ENCODE peak calls at places on chromosomes 5 and 9, in six cellular contexts. Q is NCI-H1092 treated with DMSO at 0.1 percent for 48 hours; X is stimulated activated CD8-positive, alpha-beta memory T cell treated with anti-CD3 and anti-CD28 coated beads, Interleukin-12 subunit alpha, Interleukin-12 subunit beta, amount 100 ng/mL, for 4 hours; P is left ventricle myocardium inferior; G is stimulated activated CD4-positive, alpha-beta T cell treated with anti-CD3 and anti-CD28 coated beads, Interleukin-15, amount 100 ng/mL, for 48 hours; K is GM03348. Z is an unnamed sample.

GRCh38 chr9:86946712-86947145 is 577 bp downstream of the GAS1 start:
- DNase-seq in Q (peak), X (no peak), P (peak), G (peak), K (no peak), Z (peak)

GRCh38 chr5:129904667-129905466 is 602 bp downstream of the CHSY3 start:
- DNase-seq in Q (no peak), X (no peak), P (peak), G (no peak), K (peak), Z (peak)

GRCh38 chr5:180908998-180909731 is 10.2 kb downstream of the BTNL8 start:
- DNase-seq in Q (no peak), X (no peak), P (no peak), G (peak), K (no peak), Z (no peak)

GRCh38 chr5:1445313-1445894 is at the start of gene SLC6A3:
- DNase-seq in Q (peak), X (peak), P (peak), G (peak), K (no peak), Z (no peak)

GRCh38 chr5:175319199-175319598 is 124.8 kb downstream of the DRD1 start:
- DNase-seq in Q (no peak), X (no peak), P (no peak), G (no peak), K (no peak), Z (no peak)

GRCh38 chr5:172078726-172079345 is 72.4 kb upstream of the FBXW11 start:
- DNase-seq in Q (no peak), X (no peak), P (peak), G (no peak), K (no peak), Z (no peak)

GRCh38 chr5:148353634-148354033 is 18.3 kb downstream of the SPINK9 start:
- DNase-seq in Q (no peak), X (no peak), P (no peak), G (no peak), K (no peak), Z (no peak)

GRCh38 chr5:76616206-76616605 is 7.0 kb downstream of the F2RL2 start:
- DNase-seq in Q (no peak), X (no peak), P (no peak), G (no peak), K (no peak), Z (no peak)

GRCh38 chr5:80372780-80373179 is 35.1 kb upstream of the ZFYVE16 start:
- DNase-seq in Q (no peak), X (no peak), P (no peak), G (no peak), K (no peak), Z (no peak)

GRCh38 chr9:76560481-76560891 is 101.5 kb downstream of the GCNT1 start:
- DNase-seq in Q (no peak), X (no peak), P (no peak), G (no peak), K (peak), Z (no peak)

GRCh38 chr5:64746446-64746845 is 22.0 kb downstream of the SREK1IP1 start:
- DNase-seq in Q (no peak), X (no peak), P (no peak), G (no peak), K (no peak), Z (no peak)

GRCh38 chr9:133247632-133248031 is 27.4 kb downstream of the ABO start:
- DNase-seq in Q (no peak), X (no peak), P (no peak), G (no peak), K (peak), Z (no peak)

GRCh38 chr5:52334367-52334766 is 453.3 kb upstream of the ITGA1 start:
- DNase-seq in Q (no peak), X (no peak), P (no peak), G (no peak), K (no peak), Z (no peak)

GRCh38 chr5:134133213-134133994 is 18.9 kb downstream of the TCF7 start:
- DNase-seq in Q (no peak), X (no peak), P (peak), G (no peak), K (no peak), Z (no peak)